ENCODE peak calls at places on chromosomes 7 and 10, in nine cellular contexts. F is prostate gland, J is A549, X is body of pancreas, G is uterus, H is foreskin fibroblast, S is fibroblast of mammary gland, Z is brain microvascular endothelial cell, D is spleen. V is an unnamed sample.

GRCh38 chr7:68147621-68148238 is 1151.1 kb downstream of the TYW1 start:
- DNase-seq in S (no peak), D (no peak), X (no peak), H (no peak), F (no peak), G (no peak), J (no peak), Z (no peak), V (no peak)

GRCh38 chr10:80277016-80277415 is 12.4 kb downstream of the MAT1A start:
- DNase-seq in H (no peak), D (no peak), F (no peak), J (no peak), G (no peak), S (no peak), Z (no peak), X (no peak), V (no peak)

GRCh38 chr7:28787116-28787515 is 171.0 kb downstream of the TRIL start:
- DNase-seq in X (no peak), D (no peak), H (no peak), Z (no peak), S (no peak), F (no peak), G (no peak), J (no peak), V (no peak)

GRCh38 chr7:156857757-156858156 is 35.2 kb downstream of the LMBR1 start:
- DNase-seq in S (no peak), D (no peak), H (no peak), F (no peak), Z (no peak), J (no peak), X (no peak), G (no peak), V (no peak)

GRCh38 chr7:103855671-103856070 is 133.8 kb downstream of the RELN start:
- DNase-seq in D (no peak), H (no peak), Z (no peak), J (no peak), G (no peak), F (no peak), X (no peak), S (no peak), V (no peak)

GRCh38 chr7:55415173-55415778 is 50.1 kb downstream of the LANCL2 start:
- DNase-seq in X (peak; percentile 84), J (peak; percentile 75), H (peak; percentile 87), Z (peak; percentile 71), G (peak; percentile 71), S (peak; percentile 67), F (peak; percentile 78), D (peak; percentile 91), V (peak; percentile 76)

GRCh38 chr7:34430456-34430855 is 227.6 kb upstream of the NPSR1 start:
- DNase-seq in Z (peak; percentile 52), D (no peak), F (peak; percentile 12), J (peak; percentile 30), H (peak; percentile 47), G (no peak), X (no peak), S (peak; percentile 57), V (peak; percentile 52)

GRCh38 chr7:54662701-54663100 is 96.3 kb downstream of the SEC61G start:
- DNase-seq in J (no peak), S (no peak), Z (no peak), F (no peak), D (no peak), H (no peak), G (no peak), X (no peak), V (no peak)

GRCh38 chr7:50474382-50475155 is 24.4 kb upstream of the FIGNL1 start:
- DNase-seq in D (no peak), G (no peak), S (no peak), F (no peak), Z (no peak), X (no peak), J (no peak), H (peak; percentile 48), V (no peak)

GRCh38 chr10:104527013-104527412 is 114.1 kb upstream of the SORCS3 start:
- DNase-seq in H (no peak), F (no peak), G (no peak), S (no peak), X (no peak), J (no peak), Z (no peak), D (no peak), V (no peak)

GRCh38 chr10:5538892-5539651 is 14.3 kb downstream of the CALML3 start:
- DNase-seq in H (no peak), S (no peak), D (peak; percentile 65), X (peak; percentile 9), J (no peak), Z (no peak), G (peak; percentile 3), F (no peak), V (no peak)

GRCh38 chr7:101693498-101694091 is 64.5 kb upstream of the MYL10 start:
- DNase-seq in S (no peak), F (no peak), H (no peak), J (no peak), Z (no peak), X (no peak), D (no peak), G (no peak), V (no peak)

GRCh38 chr7:101690061-101690460 is 61.0 kb upstream of the MYL10 start:
- DNase-seq in J (no peak), X (no peak), H (peak; percentile 79), D (no peak), G (no peak), Z (no peak), S (no peak), F (no peak), V (peak; percentile 21)

GRCh38 chr7:101688183-101688831 is 59.2 kb upstream of the MYL10 start:
- DNase-seq in S (peak; percentile 45), X (peak; percentile 77), D (peak; percentile 96), Z (peak; percentile 29), G (peak; percentile 85), J (peak; percentile 75), F (peak; percentile 58), H (peak; percentile 83), V (peak; percentile 43)

GRCh38 chr7:101688995-101689907 is 60.2 kb upstream of the MYL10 start:
- DNase-seq in S (no peak), Z (no peak), X (no peak), H (no peak), G (no peak), D (no peak), F (no peak), J (no peak), V (no peak)

GRCh38 chr7:101691822-101692384 is 62.8 kb upstream of the MYL10 start:
- DNase-seq in J (peak; percentile 49), S (no peak), F (no peak), D (no peak), H (no peak), G (no peak), X (peak; percentile 33), Z (no peak), V (no peak)
- TF ChIP-seq CTCF in J (no peak), S (no peak), F (no peak), D (no peak), H (no peak), G (no peak), X (no peak), Z (no peak), V (no peak)

GRCh38 chr10:78756604-78757442 is 311.9 kb upstream of the ZMIZ1 start:
- DNase-seq in S (peak; percentile 97), H (peak; percentile 97), D (peak; percentile 87), G (peak; percentile 76), X (peak; percentile 74), F (peak; percentile 55), Z (peak; percentile 92), J (peak; percentile 80), V (peak; percentile 94)
- H3K4me3 ChIP-seq in S (no peak overlapping the region), H (no peak overlapping the region), D (peak overlapping the region; percentile 19), G (no peak overlapping the region), X (no peak overlapping the region), F (no peak overlapping the region), Z (no peak overlapping the region), J (no peak overlapping the region), V (no peak overlapping the region)

GRCh38 chr10:20768849-20769248 is 128.3 kb downstream of the NEBL start:
- DNase-seq in Z (no peak), H (peak; percentile 29), X (no peak), S (peak; percentile 53), F (no peak), D (no peak), G (no peak), J (no peak), V (peak; percentile 29)
- TF ChIP-seq CTCF in Z (no peak), H (no peak), X (peak; percentile 23), S (peak; percentile 33), F (no peak), D (peak; percentile 40), G (peak; percentile 41), J (no peak), V (no peak)

GRCh38 chr7:2614646-2615330 is 17.0 kb upstream of the TTYH3 start:
- DNase-seq in H (peak; percentile 41), J (no peak), D (no peak), G (no peak), Z (no peak), X (peak; percentile 44), S (no peak), F (no peak), V (no peak)
- H3K4me3 ChIP-seq in H (peak overlapping the region; percentile 32), J (no peak overlapping the region), D (no peak overlapping the region), G (no peak overlapping the region), Z (no peak overlapping the region), X (no peak overlapping the region), S (no peak overlapping the region), F (no peak overlapping the region), V (no peak overlapping the region)

DNA sequence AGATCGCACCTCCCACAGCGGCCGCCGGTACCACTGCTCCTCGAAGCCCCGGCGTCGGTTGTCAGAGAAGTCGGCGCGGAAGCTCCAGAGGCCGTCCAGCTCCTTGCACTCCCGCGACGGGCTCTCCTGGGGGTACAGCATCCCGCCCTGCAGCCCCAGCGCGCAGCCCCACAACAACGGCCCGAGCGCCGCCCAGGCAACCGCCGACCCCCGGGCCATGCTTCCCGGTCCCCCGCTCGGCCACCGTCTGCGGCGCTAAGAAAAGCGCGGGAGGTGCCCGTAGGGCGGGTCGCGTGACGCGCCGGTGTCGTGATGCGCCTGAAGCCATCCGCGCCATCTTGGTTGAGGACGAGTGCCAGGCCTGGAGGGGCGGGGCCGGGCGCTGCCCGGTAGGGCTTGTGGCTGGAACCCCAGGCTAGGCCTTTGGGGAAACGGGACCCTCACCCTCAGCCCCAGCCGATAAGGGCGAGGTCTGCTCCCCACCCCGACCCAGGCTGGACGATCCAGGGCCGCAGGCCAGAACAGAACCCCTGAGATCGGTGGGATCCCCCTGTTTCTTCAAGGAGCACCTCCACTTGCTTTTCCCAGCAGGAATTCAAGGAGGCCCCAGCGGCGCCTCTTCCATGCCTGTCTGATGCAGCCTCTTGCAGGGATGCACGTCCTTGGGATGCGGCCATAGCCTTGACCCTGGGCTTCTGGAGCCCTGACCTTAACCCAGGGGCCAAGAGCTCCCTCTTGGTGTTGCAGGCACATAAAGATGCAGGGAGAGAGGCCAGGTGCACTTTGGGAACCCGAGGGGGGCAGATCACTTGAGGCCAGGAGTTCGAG is at the start of gene GUSB:
- DNase-seq in J (peak; percentile 94), D (peak; percentile 99), H (peak; percentile 96), Z (peak; percentile 79), S (peak; percentile 86), G (peak; percentile 93), F (peak; percentile 87), X (peak; percentile 91), V (peak; percentile 87)
- TF ChIP-seq CTCF in J (no peak), D (no peak), H (no peak), Z (no peak), S (no peak), G (no peak), F (no peak), X (no peak), V (no peak)